ENCODE peak calls at places on chromosome 16, in four cellular contexts. One of them, this sample, is unnamed.

GRCh38 chr16:69105501-69106361 is at the start of gene HAS3:
- DNase-seq in neuronal stem cell: peak
- DNase-seq in H9: peak
- DNase-seq in IMR-90: peak
- DNase-seq in this sample: peak

GRCh38 chr16:23771027-23771426 is 16.2 kb downstream of the CHP2 start:
- DNase-seq in neuronal stem cell: no peak
- DNase-seq in H9: no peak
- DNase-seq in IMR-90: no peak
- DNase-seq in this sample: no peak

GRCh38 chr16:19728636-19728965 is 10.5 kb downstream of the IQCK start:
- DNase-seq in neuronal stem cell: no peak
- DNase-seq in H9: no peak
- DNase-seq in IMR-90: no peak
- DNase-seq in this sample: no peak

GRCh38 chr16:89841275-89841674 is 13.0 kb downstream of the SPIRE2 start:
- DNase-seq in neuronal stem cell: no peak
- DNase-seq in H9: no peak
- DNase-seq in IMR-90: no peak
- DNase-seq in this sample: no peak

GRCh38 chr16:57627184-57627871 is 1.1 kb upstream of the ADGRG1 start:
- DNase-seq in neuronal stem cell: peak
- DNase-seq in H9: peak
- DNase-seq in IMR-90: peak
- DNase-seq in this sample: peak

GRCh38 chr16:7714775-7715174 is 382.1 kb downstream of the RBFOX1 start:
- DNase-seq in neuronal stem cell: no peak
- DNase-seq in H9: no peak
- DNase-seq in IMR-90: no peak
- DNase-seq in this sample: no peak

GRCh38 chr16:67364610-67365256 is 28.6 kb downstream of the TPPP3 start:
- DNase-seq in neuronal stem cell: no peak
- DNase-seq in H9: no peak
- DNase-seq in IMR-90: no peak
- DNase-seq in this sample: no peak

GRCh38 chr16:69107311-69107962 is 2.0 kb downstream of the HAS3 start:
- DNase-seq in neuronal stem cell: peak
- DNase-seq in H9: peak
- DNase-seq in IMR-90: no peak
- DNase-seq in this sample: peak

GRCh38 chr16:78640886-78641285 is 541.4 kb downstream of the WWOX start:
- DNase-seq in neuronal stem cell: no peak
- DNase-seq in H9: no peak
- DNase-seq in IMR-90: no peak
- DNase-seq in this sample: no peak

GRCh38 chr16:88758227-88758943 is 26.6 kb downstream of the PIEZO1 start:
- DNase-seq in neuronal stem cell: no peak
- DNase-seq in H9: no peak
- DNase-seq in IMR-90: no peak
- DNase-seq in this sample: no peak

GRCh38 chr16:75244844-75245758 is 6.3 kb downstream of the BCAR1 start:
- DNase-seq in neuronal stem cell: peak
- DNase-seq in H9: peak
- DNase-seq in IMR-90: peak
- DNase-seq in this sample: peak

GRCh38 chr16:84973776-84974523 is 37.4 kb downstream of the ZDHHC7 start:
- DNase-seq in neuronal stem cell: no peak
- DNase-seq in H9: no peak
- DNase-seq in IMR-90: no peak
- DNase-seq in this sample: no peak

GRCh38 chr16:52070341-52071057 is 476.4 kb downstream of the TOX3 start:
- DNase-seq in neuronal stem cell: no peak
- DNase-seq in H9: no peak
- DNase-seq in IMR-90: no peak
- DNase-seq in this sample: no peak

GRCh38 chr16:46658925-46659324 is 30.1 kb downstream of the VPS35 start:
- DNase-seq in neuronal stem cell: no peak
- DNase-seq in H9: no peak
- DNase-seq in IMR-90: no peak
- DNase-seq in this sample: no peak

GRCh38 chr16:75063549-75064082 is 53.0 kb downstream of the LDHD start:
- DNase-seq in neuronal stem cell: no peak
- DNase-seq in H9: no peak
- DNase-seq in IMR-90: no peak
- DNase-seq in this sample: no peak

GRCh38 chr16:17225551-17225950 is 245.2 kb downstream of the XYLT1 start:
- DNase-seq in neuronal stem cell: no peak
- DNase-seq in H9: no peak
- DNase-seq in IMR-90: peak
- DNase-seq in this sample: no peak

GRCh38 chr16:38941-39892 is 14.2 kb downstream of the POLR3K start:
- DNase-seq in neuronal stem cell: no peak
- DNase-seq in H9: no peak
- DNase-seq in IMR-90: no peak
- DNase-seq in this sample: no peak

GRCh38 chr16:47779201-47780016 is 318.3 kb downstream of the PHKB start:
- DNase-seq in neuronal stem cell: no peak
- DNase-seq in H9: no peak
- DNase-seq in IMR-90: peak
- DNase-seq in this sample: peak

GRCh38 chr16:71917900-71918299 is 22.6 kb downstream of the IST1 start:
- DNase-seq in neuronal stem cell: no peak
- DNase-seq in H9: no peak
- DNase-seq in IMR-90: peak
- DNase-seq in this sample: peak

GRCh38 chr16:79970551-79971236 is 370.2 kb upstream of the MAF start:
- DNase-seq in neuronal stem cell: no peak
- DNase-seq in H9: no peak
- DNase-seq in IMR-90: no peak
- DNase-seq in this sample: peak

GRCh38 chr16:84562174-84562815 is 55.6 kb downstream of the COTL1 start:
- DNase-seq in neuronal stem cell: no peak
- DNase-seq in H9: no peak
- DNase-seq in IMR-90: no peak
- DNase-seq in this sample: no peak

GRCh38 chr16:75909746-75910145 is 183.5 kb upstream of the CPHXL start:
- DNase-seq in neuronal stem cell: no peak
- DNase-seq in H9: no peak
- DNase-seq in IMR-90: no peak
- DNase-seq in this sample: no peak

GRCh38 chr16:13108126-13108525 is 206.7 kb downstream of the SHISA9 start:
- DNase-seq in neuronal stem cell: no peak
- DNase-seq in H9: no peak
- DNase-seq in IMR-90: no peak
- DNase-seq in this sample: no peak

GRCh38 chr16:68707341-68708152 is 29.5 kb upstream of the CDH1 start:
- DNase-seq in neuronal stem cell: peak
- DNase-seq in H9: peak
- DNase-seq in IMR-90: no peak
- DNase-seq in this sample: peak

GRCh38 chr16:30166202-30166902 is 17.1 kb upstream of the CORO1A start:
- DNase-seq in neuronal stem cell: no peak
- DNase-seq in H9: no peak
- DNase-seq in IMR-90: no peak
- DNase-seq in this sample: no peak

GRCh38 chr16:84239910-84240309 is at the start of gene KCNG4:
- DNase-seq in neuronal stem cell: no peak
- DNase-seq in H9: no peak
- DNase-seq in IMR-90: no peak
- DNase-seq in this sample: no peak

GRCh38 chr16:86931410-86931941 is 353.1 kb downstream of the FOXL1 start:
- DNase-seq in neuronal stem cell: no peak
- DNase-seq in H9: no peak
- DNase-seq in IMR-90: peak
- DNase-seq in this sample: peak

GRCh38 chr16:53707671-53708070 is 3.7 kb downstream of the FTO start:
- DNase-seq in neuronal stem cell: no peak
- DNase-seq in H9: no peak
- DNase-seq in IMR-90: no peak
- DNase-seq in this sample: no peak

DNA sequence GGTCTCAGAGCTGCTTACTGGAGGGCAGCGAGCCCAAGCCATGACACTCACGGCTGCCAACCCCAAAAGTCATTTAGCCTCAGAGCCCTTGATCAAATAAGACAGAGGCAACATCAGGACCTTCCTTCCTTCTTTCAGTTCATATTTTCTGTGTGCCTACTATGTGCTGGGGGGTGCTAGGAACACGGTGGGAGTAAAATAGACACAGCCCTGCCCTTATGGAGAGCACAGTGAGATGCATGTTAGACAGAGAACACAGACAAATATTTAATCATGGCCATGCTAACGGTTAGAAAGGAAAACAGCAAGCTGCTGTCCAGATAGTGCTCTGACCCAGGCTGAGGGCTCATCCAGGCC is 4.5 kb upstream of the BRD7 start:
- DNase-seq in neuronal stem cell: no peak
- DNase-seq in H9: no peak
- DNase-seq in IMR-90: no peak
- DNase-seq in this sample: no peak
- H4K8ac ChIP-seq in neuronal stem cell: no peak
- H4K8ac ChIP-seq in H9: no peak
- H4K8ac ChIP-seq in IMR-90: no peak
- H4K8ac ChIP-seq in this sample: no peak

DNA sequence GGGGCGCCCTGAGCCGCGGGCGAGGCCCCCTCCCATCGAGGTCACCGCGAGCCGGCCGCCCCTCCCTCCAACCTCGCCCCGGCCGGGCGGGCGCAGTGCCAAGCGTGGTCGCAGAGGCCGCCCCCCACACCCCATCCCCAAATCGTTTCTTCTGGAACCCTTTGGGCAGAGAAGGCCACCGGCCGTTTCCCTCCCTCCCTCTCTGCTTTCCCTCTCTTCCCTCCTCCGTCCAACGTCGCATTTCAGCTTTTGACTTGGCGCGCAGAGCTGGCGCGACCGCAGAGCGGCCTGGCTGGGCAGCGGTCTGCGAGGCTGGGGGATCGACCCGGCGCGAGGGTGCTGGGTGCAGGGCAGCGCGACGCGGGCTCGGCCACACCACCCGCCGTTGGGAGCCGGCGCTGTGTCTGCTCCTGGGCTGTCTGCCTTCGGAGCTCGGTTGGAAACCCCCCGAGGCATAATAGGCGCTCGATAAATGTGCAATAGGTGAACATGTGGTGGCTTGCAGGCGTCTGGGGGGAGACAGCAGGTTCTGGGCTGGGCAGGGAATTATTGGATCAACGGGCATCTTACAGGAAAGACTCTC is 2.9 kb upstream of the NTN3 start:
- DNase-seq in neuronal stem cell: no peak
- DNase-seq in H9: no peak
- DNase-seq in IMR-90: peak
- DNase-seq in this sample: peak
- H4K8ac ChIP-seq in neuronal stem cell: peak
- H4K8ac ChIP-seq in H9: no peak
- H4K8ac ChIP-seq in IMR-90: peak
- H4K8ac ChIP-seq in this sample: peak

GRCh38 chr16:1088295-1089170 is 7.5 kb downstream of the C1QTNF8 start:
- DNase-seq in neuronal stem cell: no peak
- DNase-seq in H9: no peak
- DNase-seq in IMR-90: no peak
- DNase-seq in this sample: no peak
- H4K8ac ChIP-seq in neuronal stem cell: no peak
- H4K8ac ChIP-seq in H9: no peak
- H4K8ac ChIP-seq in IMR-90: no peak
- H4K8ac ChIP-seq in this sample: no peak

DNA sequence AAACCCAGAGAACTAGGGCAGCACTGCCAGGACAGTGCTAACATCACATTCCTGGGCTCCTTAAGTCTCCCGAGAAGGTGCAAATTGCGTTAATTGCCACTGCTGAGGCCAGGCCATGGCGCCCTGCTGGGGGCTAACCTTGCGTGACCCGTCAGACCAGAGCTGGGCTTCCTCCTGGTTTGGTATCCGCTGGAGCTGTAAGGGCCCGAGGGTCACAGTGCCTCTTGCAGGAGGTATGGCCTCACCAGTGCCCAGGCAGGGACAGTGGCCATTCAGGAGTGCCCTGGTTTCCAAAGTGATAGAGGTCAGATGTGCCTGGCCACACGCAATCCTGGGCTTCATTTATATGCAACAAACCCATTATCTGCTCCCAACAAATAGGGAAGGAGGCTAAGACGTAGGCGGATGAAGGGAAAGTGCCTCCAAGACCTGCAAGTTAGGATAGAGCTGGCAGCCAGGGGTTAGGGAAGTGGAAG is 17.7 kb upstream of the ADCY9 start:
- DNase-seq in neuronal stem cell: no peak
- DNase-seq in H9: peak
- DNase-seq in IMR-90: no peak
- DNase-seq in this sample: no peak
- H4K8ac ChIP-seq in neuronal stem cell: no peak
- H4K8ac ChIP-seq in H9: no peak
- H4K8ac ChIP-seq in IMR-90: no peak
- H4K8ac ChIP-seq in this sample: no peak

DNA sequence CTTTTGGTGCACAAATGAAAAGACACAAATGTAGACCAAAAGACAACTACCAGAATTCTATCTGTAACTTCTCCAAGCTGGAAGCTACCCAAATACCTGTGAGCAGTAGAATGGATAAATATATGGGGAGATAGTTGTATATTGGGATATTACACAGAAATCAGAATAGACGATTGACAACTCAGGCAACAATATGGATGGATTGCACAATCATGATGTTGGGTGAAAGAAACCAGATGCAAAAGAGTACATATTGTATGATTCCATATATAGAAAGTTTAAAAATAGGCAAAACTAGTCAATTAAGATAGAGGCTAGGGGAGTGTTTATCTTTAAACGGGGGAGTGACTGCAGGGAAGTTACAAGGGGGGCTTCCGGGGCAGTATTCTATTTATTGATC is 77.5 kb upstream of the NKD1 start:
- DNase-seq in neuronal stem cell: no peak
- DNase-seq in H9: no peak
- DNase-seq in IMR-90: no peak
- DNase-seq in this sample: no peak
- H4K8ac ChIP-seq in neuronal stem cell: no peak
- H4K8ac ChIP-seq in H9: no peak
- H4K8ac ChIP-seq in IMR-90: no peak
- H4K8ac ChIP-seq in this sample: no peak

This sample was measured in mesenchymal stem cell.